ENCODE peak calls at places on chromosome 9, in six cellular contexts. One of them, this sample, is unnamed.
A peak's percentile ranks its signal among the peaks of the same experiment; 100 is the strongest.

GRCh38 chr9:136328622-136329041 is 1.3 kb downstream of the GPSM1 start:
- DNase-seq in fibroblast of villous mesenchyme: peak; percentile 64
- DNase-seq in choroid plexus epithelial cell: peak; percentile 72
- DNase-seq in GM23338: peak; percentile 45
- DNase-seq in A673: peak; percentile 51
- DNase-seq in fibroblast of mammary gland: peak; percentile 54
- DNase-seq in this sample: peak; percentile 76

GRCh38 chr9:107034831-107035230 is 171.9 kb downstream of the ZNF462 start:
- DNase-seq in choroid plexus epithelial cell: no peak
- DNase-seq in A673: no peak
- DNase-seq in GM23338: no peak
- DNase-seq in fibroblast of villous mesenchyme: no peak
- DNase-seq in fibroblast of mammary gland: no peak
- DNase-seq in this sample: no peak

GRCh38 chr9:27108981-27109541 is at the start of gene TEK:
- DNase-seq in fibroblast of villous mesenchyme: peak; percentile 65
- DNase-seq in A673: no peak
- DNase-seq in fibroblast of mammary gland: peak; percentile 38
- DNase-seq in choroid plexus epithelial cell: peak; percentile 47
- DNase-seq in GM23338: peak; percentile 71
- DNase-seq in this sample: peak; percentile 55

GRCh38 chr9:106892632-106893031 is 29.7 kb downstream of the ZNF462 start:
- DNase-seq in A673: peak; percentile 75
- DNase-seq in fibroblast of villous mesenchyme: peak; percentile 93
- DNase-seq in fibroblast of mammary gland: peak; percentile 98
- DNase-seq in GM23338: peak; percentile 94
- DNase-seq in choroid plexus epithelial cell: peak; percentile 98
- DNase-seq in this sample: peak; percentile 95

GRCh38 chr9:91036356-91036755 is 234.7 kb downstream of the SYK start:
- DNase-seq in fibroblast of villous mesenchyme: no peak
- DNase-seq in A673: no peak
- DNase-seq in GM23338: no peak
- DNase-seq in choroid plexus epithelial cell: no peak
- DNase-seq in fibroblast of mammary gland: no peak
- DNase-seq in this sample: no peak

GRCh38 chr9:91004992-91005391 is 203.4 kb downstream of the SYK start:
- DNase-seq in GM23338: peak; percentile 32
- DNase-seq in fibroblast of villous mesenchyme: no peak
- DNase-seq in A673: no peak
- DNase-seq in fibroblast of mammary gland: no peak
- DNase-seq in choroid plexus epithelial cell: no peak
- DNase-seq in this sample: no peak

GRCh38 chr9:15423328-15423985 is 781 bp downstream of the SNAPC3 start:
- DNase-seq in A673: peak; percentile 4
- DNase-seq in GM23338: peak; percentile 32
- DNase-seq in fibroblast of villous mesenchyme: peak; percentile 50
- DNase-seq in fibroblast of mammary gland: peak; percentile 46
- DNase-seq in choroid plexus epithelial cell: peak; percentile 63
- DNase-seq in this sample: peak; percentile 57

GRCh38 chr9:106675780-106676179 is 187.2 kb upstream of the ZNF462 start:
- DNase-seq in A673: no peak
- DNase-seq in fibroblast of villous mesenchyme: no peak
- DNase-seq in fibroblast of mammary gland: peak; percentile 14
- DNase-seq in choroid plexus epithelial cell: no peak
- DNase-seq in GM23338: no peak
- DNase-seq in this sample: no peak

GRCh38 chr9:92294297-92294676 is 790 bp upstream of the IARS1 start:
- DNase-seq in GM23338: peak; percentile 21
- DNase-seq in A673: peak; percentile 37
- DNase-seq in choroid plexus epithelial cell: no peak
- DNase-seq in fibroblast of mammary gland: peak; percentile 34
- DNase-seq in fibroblast of villous mesenchyme: peak; percentile 26
- DNase-seq in this sample: peak; percentile 20

GRCh38 chr9:136160321-136160938 is 41.8 kb upstream of the TMEM250 start:
- DNase-seq in fibroblast of villous mesenchyme: no peak
- DNase-seq in A673: no peak
- DNase-seq in GM23338: no peak
- DNase-seq in choroid plexus epithelial cell: no peak
- DNase-seq in fibroblast of mammary gland: no peak
- DNase-seq in this sample: no peak

GRCh38 chr9:19901586-19901985 is 112.7 kb upstream of the SLC24A2 start:
- DNase-seq in choroid plexus epithelial cell: no peak
- DNase-seq in fibroblast of villous mesenchyme: no peak
- DNase-seq in A673: no peak
- DNase-seq in fibroblast of mammary gland: no peak
- DNase-seq in GM23338: no peak
- DNase-seq in this sample: no peak

GRCh38 chr9:99011161-99011709 is 67.5 kb downstream of the COL15A1 start:
- DNase-seq in choroid plexus epithelial cell: peak; percentile 30
- DNase-seq in fibroblast of mammary gland: peak; percentile 65
- DNase-seq in A673: peak; percentile 22
- DNase-seq in fibroblast of villous mesenchyme: peak; percentile 41
- DNase-seq in GM23338: peak; percentile 88
- DNase-seq in this sample: no peak

GRCh38 chr9:16245756-16246440 is 624.6 kb downstream of the BNC2 start:
- DNase-seq in fibroblast of mammary gland: peak; percentile 72
- DNase-seq in A673: no peak
- DNase-seq in choroid plexus epithelial cell: peak; percentile 77
- DNase-seq in GM23338: no peak
- DNase-seq in fibroblast of villous mesenchyme: no peak
- DNase-seq in this sample: peak; percentile 68

GRCh38 chr9:124769451-124770358 is 1.4 kb downstream of the NR6A1 start:
- DNase-seq in fibroblast of mammary gland: no peak
- DNase-seq in choroid plexus epithelial cell: no peak
- DNase-seq in fibroblast of villous mesenchyme: peak; percentile 42
- DNase-seq in A673: peak; percentile 58
- DNase-seq in GM23338: peak; percentile 77
- DNase-seq in this sample: no peak

GRCh38 chr9:29750062-29750461 is 2176.8 kb upstream of the C9orf72 start:
- DNase-seq in A673: peak; percentile 17
- DNase-seq in choroid plexus epithelial cell: peak; percentile 74
- DNase-seq in fibroblast of villous mesenchyme: peak; percentile 25
- DNase-seq in fibroblast of mammary gland: no peak
- DNase-seq in GM23338: no peak
- DNase-seq in this sample: peak; percentile 73

GRCh38 chr9:123049589-123050222 is 16.2 kb downstream of the GPR21 start:
- DNase-seq in A673: peak; percentile 95
- DNase-seq in fibroblast of villous mesenchyme: peak; percentile 91
- DNase-seq in GM23338: no peak
- DNase-seq in choroid plexus epithelial cell: peak; percentile 49
- DNase-seq in fibroblast of mammary gland: peak; percentile 66
- DNase-seq in this sample: peak; percentile 86

GRCh38 chr9:69131682-69132081 is 42.4 kb upstream of the TJP2 start:
- DNase-seq in fibroblast of mammary gland: peak; percentile 100
- DNase-seq in fibroblast of villous mesenchyme: peak; percentile 97
- DNase-seq in choroid plexus epithelial cell: peak; percentile 86
- DNase-seq in GM23338: no peak
- DNase-seq in A673: no peak
- DNase-seq in this sample: peak; percentile 92

GRCh38 chr9:17462869-17463464 is 115.9 kb upstream of the SH3GL2 start:
- DNase-seq in GM23338: peak; percentile 78
- DNase-seq in A673: peak; percentile 37
- DNase-seq in fibroblast of mammary gland: peak; percentile 76
- DNase-seq in choroid plexus epithelial cell: peak; percentile 83
- DNase-seq in fibroblast of villous mesenchyme: peak; percentile 72
- DNase-seq in this sample: peak; percentile 78

GRCh38 chr9:31153250-31153840 is 1231.1 kb upstream of the ACO1 start:
- DNase-seq in choroid plexus epithelial cell: peak; percentile 78
- DNase-seq in fibroblast of villous mesenchyme: peak; percentile 18
- DNase-seq in GM23338: no peak
- DNase-seq in A673: no peak
- DNase-seq in fibroblast of mammary gland: peak; percentile 28
- DNase-seq in this sample: peak; percentile 16

GRCh38 chr9:3576358-3576757 is 50.6 kb upstream of the RFX3 start:
- DNase-seq in GM23338: no peak
- DNase-seq in A673: no peak
- DNase-seq in fibroblast of mammary gland: no peak
- DNase-seq in fibroblast of villous mesenchyme: peak; percentile 7
- DNase-seq in choroid plexus epithelial cell: no peak
- DNase-seq in this sample: peak; percentile 5

GRCh38 chr9:81394816-81395215 is 294.5 kb downstream of the TLE1 start:
- DNase-seq in fibroblast of mammary gland: no peak
- DNase-seq in fibroblast of villous mesenchyme: no peak
- DNase-seq in GM23338: no peak
- DNase-seq in choroid plexus epithelial cell: no peak
- DNase-seq in A673: peak; percentile 56
- DNase-seq in this sample: no peak

GRCh38 chr9:4927701-4928100 is 57.4 kb upstream of the JAK2 start:
- DNase-seq in fibroblast of villous mesenchyme: peak; percentile 69
- DNase-seq in A673: no peak
- DNase-seq in GM23338: no peak
- DNase-seq in fibroblast of mammary gland: peak; percentile 44
- DNase-seq in choroid plexus epithelial cell: no peak
- DNase-seq in this sample: no peak

GRCh38 chr9:129383005-129383414 is 204.9 kb upstream of the IER5L start:
- DNase-seq in fibroblast of villous mesenchyme: no peak
- DNase-seq in fibroblast of mammary gland: no peak
- DNase-seq in A673: no peak
- DNase-seq in choroid plexus epithelial cell: no peak
- DNase-seq in GM23338: peak; percentile 58
- DNase-seq in this sample: no peak

GRCh38 chr9:128420060-128420650 is 502 bp upstream of the CERCAM start:
- DNase-seq in fibroblast of villous mesenchyme: peak; percentile 53
- DNase-seq in A673: peak; percentile 63
- DNase-seq in fibroblast of mammary gland: peak; percentile 45
- DNase-seq in GM23338: peak; percentile 66
- DNase-seq in choroid plexus epithelial cell: peak; percentile 56
- DNase-seq in this sample: peak; percentile 70

GRCh38 chr9:133106511-133107244 is 14.4 kb downstream of the RALGDS start:
- DNase-seq in fibroblast of villous mesenchyme: no peak
- DNase-seq in choroid plexus epithelial cell: no peak
- DNase-seq in GM23338: no peak
- DNase-seq in A673: no peak
- DNase-seq in fibroblast of mammary gland: no peak
- DNase-seq in this sample: no peak

GRCh38 chr9:117763314-117763713 is 59.1 kb downstream of the TLR4 start:
- DNase-seq in GM23338: no peak
- DNase-seq in choroid plexus epithelial cell: peak; percentile 54
- DNase-seq in fibroblast of villous mesenchyme: peak; percentile 34
- DNase-seq in A673: peak; percentile 70
- DNase-seq in fibroblast of mammary gland: peak; percentile 33
- DNase-seq in this sample: peak; percentile 63

GRCh38 chr9:110897899-110898298 is 140.4 kb downstream of the LPAR1 start:
- DNase-seq in choroid plexus epithelial cell: no peak
- DNase-seq in fibroblast of villous mesenchyme: peak; percentile 58
- DNase-seq in A673: no peak
- DNase-seq in GM23338: no peak
- DNase-seq in fibroblast of mammary gland: peak; percentile 74
- DNase-seq in this sample: no peak

GRCh38 chr9:130444565-130445221 is at the start of gene ASS1:
- DNase-seq in fibroblast of mammary gland: no peak
- DNase-seq in A673: no peak
- DNase-seq in fibroblast of villous mesenchyme: no peak
- DNase-seq in GM23338: peak; percentile 87
- DNase-seq in choroid plexus epithelial cell: peak; percentile 37
- DNase-seq in this sample: peak; percentile 51

GRCh38 chr9:11312976-11313375 is 700.2 kb upstream of the PTPRD start:
- DNase-seq in choroid plexus epithelial cell: peak; percentile 71
- DNase-seq in A673: no peak
- DNase-seq in fibroblast of villous mesenchyme: no peak
- DNase-seq in GM23338: no peak
- DNase-seq in fibroblast of mammary gland: peak; percentile 0
- DNase-seq in this sample: no peak

GRCh38 chr9:16257604-16258003 is 612.9 kb downstream of the BNC2 start:
- DNase-seq in GM23338: peak; percentile 28
- DNase-seq in choroid plexus epithelial cell: peak; percentile 57
- DNase-seq in fibroblast of villous mesenchyme: peak; percentile 38
- DNase-seq in fibroblast of mammary gland: peak; percentile 41
- DNase-seq in A673: no peak
- DNase-seq in this sample: peak; percentile 36

GRCh38 chr9:81427870-81428269 is 261.5 kb downstream of the TLE1 start:
- DNase-seq in GM23338: peak; percentile 17
- DNase-seq in A673: no peak
- DNase-seq in choroid plexus epithelial cell: no peak
- DNase-seq in fibroblast of villous mesenchyme: no peak
- DNase-seq in fibroblast of mammary gland: peak; percentile 1
- DNase-seq in this sample: no peak

GRCh38 chr9:96020822-96021615 is 145.5 kb downstream of the ERCC6L2 start:
- DNase-seq in fibroblast of villous mesenchyme: peak; percentile 25
- DNase-seq in GM23338: peak; percentile 67
- DNase-seq in choroid plexus epithelial cell: peak; percentile 31
- DNase-seq in fibroblast of mammary gland: no peak
- DNase-seq in A673: peak; percentile 41
- DNase-seq in this sample: peak; percentile 21

DNA sequence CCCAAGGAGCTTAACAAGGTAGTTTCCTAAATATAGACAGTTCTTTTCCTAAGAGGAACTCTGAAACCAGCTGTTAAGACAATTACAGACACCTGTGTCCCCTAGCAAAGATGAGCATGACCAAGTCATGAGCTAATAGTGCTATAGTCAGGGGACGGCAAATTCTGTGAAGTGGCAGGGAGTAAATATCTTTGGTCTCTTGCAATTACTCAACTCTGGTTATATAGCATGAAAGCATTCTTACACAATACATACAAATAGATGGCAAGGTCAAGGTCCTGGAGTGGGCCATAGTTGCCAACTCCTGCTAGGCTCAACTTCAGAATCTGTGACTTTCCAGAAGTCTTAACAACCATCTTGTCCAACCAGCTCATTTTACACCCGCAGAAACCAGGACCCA is 103.7 kb downstream of the RFK start:
- DNase-seq in choroid plexus epithelial cell: no peak
- DNase-seq in GM23338: no peak
- DNase-seq in fibroblast of villous mesenchyme: no peak
- DNase-seq in A673: no peak
- DNase-seq in fibroblast of mammary gland: no peak
- DNase-seq in this sample: no peak
- H3K4me3 ChIP-seq in choroid plexus epithelial cell: no peak overlapping the region
- H3K4me3 ChIP-seq in GM23338: no peak overlapping the region
- H3K4me3 ChIP-seq in fibroblast of villous mesenchyme: no peak overlapping the region
- H3K4me3 ChIP-seq in A673: no peak overlapping the region
- H3K4me3 ChIP-seq in fibroblast of mammary gland: no peak overlapping the region
- H3K4me3 ChIP-seq in this sample: no peak overlapping the region

GRCh38 chr9:34059231-34059720 is 10.6 kb upstream of the UBAP2 start:
- DNase-seq in choroid plexus epithelial cell: no peak
- DNase-seq in fibroblast of villous mesenchyme: no peak
- DNase-seq in fibroblast of mammary gland: no peak
- DNase-seq in GM23338: no peak
- DNase-seq in A673: no peak
- DNase-seq in this sample: no peak

GRCh38 chr9:34059954-34060353 is 11.3 kb upstream of the UBAP2 start:
- DNase-seq in A673: no peak
- DNase-seq in fibroblast of villous mesenchyme: no peak
- DNase-seq in choroid plexus epithelial cell: no peak
- DNase-seq in fibroblast of mammary gland: no peak
- DNase-seq in GM23338: no peak
- DNase-seq in this sample: no peak
- TF ChIP-seq CTCF in A673: no peak
- TF ChIP-seq CTCF in fibroblast of villous mesenchyme: no peak
- TF ChIP-seq CTCF in choroid plexus epithelial cell: no peak
- TF ChIP-seq CTCF in fibroblast of mammary gland: no peak
- TF ChIP-seq CTCF in GM23338: no peak
- TF ChIP-seq CTCF in this sample: no peak

GRCh38 chr9:134661791-134662142 is 20.2 kb downstream of the COL5A1 start:
- DNase-seq in A673: no peak
- DNase-seq in fibroblast of mammary gland: peak; percentile 87
- DNase-seq in choroid plexus epithelial cell: no peak
- DNase-seq in fibroblast of villous mesenchyme: no peak
- DNase-seq in GM23338: no peak
- DNase-seq in this sample: peak; percentile 80
- H3K4me3 ChIP-seq in A673: no peak overlapping the region
- H3K4me3 ChIP-seq in fibroblast of mammary gland: no peak overlapping the region
- H3K4me3 ChIP-seq in choroid plexus epithelial cell: no peak overlapping the region
- H3K4me3 ChIP-seq in fibroblast of villous mesenchyme: peak overlapping the region; percentile 12
- H3K4me3 ChIP-seq in GM23338: no peak overlapping the region
- H3K4me3 ChIP-seq in this sample: no peak overlapping the region

GRCh38 chr9:35406183-35406959 is 83.5 kb upstream of the RUSC2 start:
- DNase-seq in fibroblast of mammary gland: no peak
- DNase-seq in fibroblast of villous mesenchyme: peak; percentile 5
- DNase-seq in choroid plexus epithelial cell: peak; percentile 28
- DNase-seq in A673: no peak
- DNase-seq in GM23338: peak; percentile 98
- DNase-seq in this sample: peak; percentile 7
- TF ChIP-seq CTCF in fibroblast of mammary gland: no peak
- TF ChIP-seq CTCF in fibroblast of villous mesenchyme: no peak
- TF ChIP-seq CTCF in choroid plexus epithelial cell: no peak
- TF ChIP-seq CTCF in A673: no peak
- TF ChIP-seq CTCF in GM23338: peak; percentile 31
- TF ChIP-seq CTCF in this sample: no peak